ENCODE peak calls at places on chromosomes 16 and 17, in five cellular contexts. O is adrenal gland, C is NCI-H1092 treated with DMSO at 0.1 percent for 48 hours, J is upper lobe of right lung, Q is AG10803. V is an unnamed sample.

GRCh38 chr17:4934173-4934979 is 2.3 kb downstream of the GP1BA start:
- DNase-seq in O (no peak), C (no peak), Q (peak), J (peak), V (no peak)

GRCh38 chr17:32909787-32910369 is 18.1 kb upstream of the TMEM98 start:
- DNase-seq in C (peak), J (no peak), O (peak), Q (peak), V (peak)

GRCh38 chr17:61451538-61452300 is 503 bp upstream of the TBX4 start:
- DNase-seq in C (no peak), O (no peak), Q (no peak), J (no peak), V (no peak)

GRCh38 chr17:48505788-48506187 is 25.0 kb downstream of the HOXB1 start:
- DNase-seq in J (no peak), C (peak), O (peak), Q (peak), V (peak)

GRCh38 chr16:67673712-67674580 is 7.3 kb downstream of the C16orf86 start:
- DNase-seq in C (peak), Q (no peak), J (peak), O (peak), V (no peak)

GRCh38 chr17:30117548-30118155 is 1.0 kb downstream of the NSRP1 start:
- DNase-seq in J (no peak), C (no peak), O (no peak), Q (no peak), V (no peak)

GRCh38 chr17:8685396-8685795 is 54.9 kb upstream of the MYH10 start:
- DNase-seq in O (no peak), J (no peak), Q (no peak), C (no peak), V (no peak)

GRCh38 chr17:58193641-58194259 is 1.2 kb downstream of the EPX start:
- DNase-seq in C (no peak), O (no peak), Q (no peak), J (no peak), V (no peak)